ENCODE peak calls at places on chromosome 2, in six cellular contexts. E is CMK; O is naive B cell; C is occipital lobe; U is activated CD8-positive, alpha-beta memory T cell treated with anti-CD3 and anti-CD28 coated beads for 24 hours; D is fibroblast of pulmonary artery. I is an unnamed sample.

GRCh38 chr2:25349397-25349796 is 7.7 kb upstream of the DNMT3A start:
- DNase-seq in E (no peak), C (no peak), D (peak), U (no peak), O (no peak), I (no peak)

GRCh38 chr2:202693503-202693902 is 58.7 kb downstream of the FAM117B start:
- DNase-seq in O (no peak), C (no peak), D (no peak), E (no peak), U (no peak), I (no peak)

GRCh38 chr2:128775401-128776285 is 457.0 kb upstream of the HS6ST1 start:
- DNase-seq in E (no peak), C (no peak), U (peak), D (no peak), O (no peak), I (no peak)

GRCh38 chr2:8679827-8680731 is 1.8 kb upstream of the ID2 start:
- DNase-seq in E (no peak), D (peak), O (no peak), C (peak), U (no peak), I (peak)

GRCh38 chr2:216619411-216620393 is 13.5 kb upstream of the IGFBP2 start:
- DNase-seq in E (no peak), U (no peak), C (no peak), O (no peak), D (peak), I (peak)

GRCh38 chr2:221205103-221205502 is 367.0 kb downstream of the EPHA4 start:
- DNase-seq in U (no peak), O (no peak), E (no peak), C (no peak), D (no peak), I (no peak)

GRCh38 chr2:230382108-230382507 is 33.9 kb upstream of the SP100 start:
- DNase-seq in E (no peak), C (no peak), O (no peak), D (no peak), U (no peak), I (no peak)

GRCh38 chr2:71609958-71610357 is 156.6 kb downstream of the DYSF start:
- DNase-seq in C (no peak), E (no peak), O (no peak), U (no peak), D (peak), I (peak)

GRCh38 chr2:240319855-240320560 is 115.5 kb upstream of the GPC1 start:
- DNase-seq in C (no peak), O (no peak), E (no peak), U (no peak), D (peak), I (no peak)

GRCh38 chr2:11342561-11343343 is 1.7 kb downstream of the ROCK2 start:
- DNase-seq in U (no peak), D (peak), E (no peak), C (peak), O (no peak), I (no peak)

GRCh38 chr2:189751080-189751658 is 11.4 kb downstream of the OSGEPL1 start:
- DNase-seq in E (peak), D (peak), O (peak), U (no peak), C (no peak), I (peak)

GRCh38 chr2:174623106-174623680 is 25.6 kb upstream of the WIPF1 start:
- DNase-seq in U (no peak), O (no peak), D (no peak), C (no peak), E (no peak), I (no peak)

I was measured in COR-L47.